ENCODE peak calls at places on chromosomes 2 and 18, in five cellular contexts. One of them, this sample, is unnamed.

GRCh38 chr2:128314026-128314347 is 4.7 kb downstream of the HS6ST1 start:
- DNase-seq in activated effector memory CD4-positive, alpha-beta T cell treated with Interleukin-2 at 50 U/mL for 16 hours: no peak
- DNase-seq in AG04450: no peak
- DNase-seq in T47D: no peak
- DNase-seq in type B pancreatic cell: no peak
- DNase-seq in this sample: no peak

GRCh38 chr2:44549856-44550255 is 188.1 kb downstream of the CAMKMT start:
- DNase-seq in activated effector memory CD4-positive, alpha-beta T cell treated with Interleukin-2 at 50 U/mL for 16 hours: no peak
- DNase-seq in AG04450: no peak
- DNase-seq in T47D: no peak
- DNase-seq in type B pancreatic cell: no peak
- DNase-seq in this sample: no peak

GRCh38 chr18:79510046-79510685 is 114.4 kb downstream of the NFATC1 start:
- DNase-seq in activated effector memory CD4-positive, alpha-beta T cell treated with Interleukin-2 at 50 U/mL for 16 hours: no peak
- DNase-seq in AG04450: no peak
- DNase-seq in T47D: no peak
- DNase-seq in type B pancreatic cell: peak; percentile 49
- DNase-seq in this sample: no peak

GRCh38 chr2:11397046-11397445 is 52.6 kb upstream of the ROCK2 start:
- DNase-seq in activated effector memory CD4-positive, alpha-beta T cell treated with Interleukin-2 at 50 U/mL for 16 hours: no peak
- DNase-seq in AG04450: no peak
- DNase-seq in T47D: no peak
- DNase-seq in type B pancreatic cell: no peak
- DNase-seq in this sample: no peak

GRCh38 chr2:101972621-101973434 is 18.9 kb upstream of the IL1R2 start:
- DNase-seq in activated effector memory CD4-positive, alpha-beta T cell treated with Interleukin-2 at 50 U/mL for 16 hours: no peak
- DNase-seq in AG04450: peak; percentile 33
- DNase-seq in T47D: no peak
- DNase-seq in type B pancreatic cell: no peak
- DNase-seq in this sample: no peak

GRCh38 chr2:235046561-235046960 is 94.7 kb downstream of the SH3BP4 start:
- DNase-seq in activated effector memory CD4-positive, alpha-beta T cell treated with Interleukin-2 at 50 U/mL for 16 hours: no peak
- DNase-seq in AG04450: no peak
- DNase-seq in T47D: no peak
- DNase-seq in type B pancreatic cell: no peak
- DNase-seq in this sample: no peak

GRCh38 chr18:48959551-48959920 is 8.8 kb upstream of the SMAD7 start:
- DNase-seq in activated effector memory CD4-positive, alpha-beta T cell treated with Interleukin-2 at 50 U/mL for 16 hours: no peak
- DNase-seq in AG04450: no peak
- DNase-seq in T47D: no peak
- DNase-seq in type B pancreatic cell: no peak
- DNase-seq in this sample: no peak

GRCh38 chr2:150517951-150518680 is 30.6 kb upstream of the RND3 start:
- DNase-seq in activated effector memory CD4-positive, alpha-beta T cell treated with Interleukin-2 at 50 U/mL for 16 hours: no peak
- DNase-seq in AG04450: no peak
- DNase-seq in T47D: no peak
- DNase-seq in type B pancreatic cell: no peak
- DNase-seq in this sample: no peak

GRCh38 chr2:158667567-158667966 is 127.5 kb upstream of the DAPL1 start:
- DNase-seq in activated effector memory CD4-positive, alpha-beta T cell treated with Interleukin-2 at 50 U/mL for 16 hours: no peak
- DNase-seq in AG04450: peak; percentile 42
- DNase-seq in T47D: no peak
- DNase-seq in type B pancreatic cell: no peak
- DNase-seq in this sample: no peak

GRCh38 chr2:85243101-85244072 is 84.4 kb downstream of the TGOLN2 start:
- DNase-seq in activated effector memory CD4-positive, alpha-beta T cell treated with Interleukin-2 at 50 U/mL for 16 hours: no peak
- DNase-seq in AG04450: no peak
- DNase-seq in T47D: no peak
- DNase-seq in type B pancreatic cell: no peak
- DNase-seq in this sample: no peak

GRCh38 chr2:240204431-240205276 is 64.2 kb upstream of the OTOS start:
- DNase-seq in activated effector memory CD4-positive, alpha-beta T cell treated with Interleukin-2 at 50 U/mL for 16 hours: no peak
- DNase-seq in AG04450: no peak
- DNase-seq in T47D: no peak
- DNase-seq in type B pancreatic cell: no peak
- DNase-seq in this sample: no peak

GRCh38 chr18:73594749-73595148 is 552.9 kb downstream of the FBXO15 start:
- DNase-seq in activated effector memory CD4-positive, alpha-beta T cell treated with Interleukin-2 at 50 U/mL for 16 hours: no peak
- DNase-seq in AG04450: no peak
- DNase-seq in T47D: no peak
- DNase-seq in type B pancreatic cell: no peak
- DNase-seq in this sample: no peak

GRCh38 chr2:191441761-191442160 is 196.6 kb downstream of the MYO1B start:
- DNase-seq in activated effector memory CD4-positive, alpha-beta T cell treated with Interleukin-2 at 50 U/mL for 16 hours: no peak
- DNase-seq in AG04450: no peak
- DNase-seq in T47D: no peak
- DNase-seq in type B pancreatic cell: no peak
- DNase-seq in this sample: no peak

GRCh38 chr18:1015777-1016176 is 111.1 kb downstream of the ADCYAP1 start:
- DNase-seq in activated effector memory CD4-positive, alpha-beta T cell treated with Interleukin-2 at 50 U/mL for 16 hours: no peak
- DNase-seq in AG04450: no peak
- DNase-seq in T47D: no peak
- DNase-seq in type B pancreatic cell: no peak
- DNase-seq in this sample: no peak

GRCh38 chr18:27860701-27861107 is 316.2 kb downstream of the CDH2 start:
- DNase-seq in activated effector memory CD4-positive, alpha-beta T cell treated with Interleukin-2 at 50 U/mL for 16 hours: no peak
- DNase-seq in AG04450: no peak
- DNase-seq in T47D: no peak
- DNase-seq in type B pancreatic cell: no peak
- DNase-seq in this sample: no peak

GRCh38 chr18:24659837-24660720 is 199.6 kb downstream of the HRH4 start:
- DNase-seq in activated effector memory CD4-positive, alpha-beta T cell treated with Interleukin-2 at 50 U/mL for 16 hours: peak; percentile 30
- DNase-seq in AG04450: no peak
- DNase-seq in T47D: no peak
- DNase-seq in type B pancreatic cell: no peak
- DNase-seq in this sample: peak; percentile 19

GRCh38 chr2:8457092-8457481 is 224.8 kb upstream of the ID2 start:
- DNase-seq in activated effector memory CD4-positive, alpha-beta T cell treated with Interleukin-2 at 50 U/mL for 16 hours: peak; percentile 35
- DNase-seq in AG04450: no peak
- DNase-seq in T47D: no peak
- DNase-seq in type B pancreatic cell: no peak
- DNase-seq in this sample: no peak

GRCh38 chr2:68428132-68428531 is 39.0 kb downstream of the FBXO48 start:
- DNase-seq in activated effector memory CD4-positive, alpha-beta T cell treated with Interleukin-2 at 50 U/mL for 16 hours: no peak
- DNase-seq in AG04450: no peak
- DNase-seq in T47D: no peak
- DNase-seq in type B pancreatic cell: no peak
- DNase-seq in this sample: no peak

GRCh38 chr2:238459081-238459629 is 32.4 kb downstream of the ASB1 start:
- DNase-seq in activated effector memory CD4-positive, alpha-beta T cell treated with Interleukin-2 at 50 U/mL for 16 hours: no peak
- DNase-seq in AG04450: no peak
- DNase-seq in T47D: no peak
- DNase-seq in type B pancreatic cell: no peak
- DNase-seq in this sample: no peak

GRCh38 chr2:106516436-106516835 is 29.3 kb downstream of the CD8B2 start:
- DNase-seq in activated effector memory CD4-positive, alpha-beta T cell treated with Interleukin-2 at 50 U/mL for 16 hours: no peak
- DNase-seq in AG04450: no peak
- DNase-seq in T47D: no peak
- DNase-seq in type B pancreatic cell: no peak
- DNase-seq in this sample: no peak

GRCh38 chr2:33146112-33146511 is 199.4 kb downstream of the LTBP1 start:
- DNase-seq in activated effector memory CD4-positive, alpha-beta T cell treated with Interleukin-2 at 50 U/mL for 16 hours: no peak
- DNase-seq in AG04450: no peak
- DNase-seq in T47D: no peak
- DNase-seq in type B pancreatic cell: no peak
- DNase-seq in this sample: no peak

GRCh38 chr2:175036582-175037018 is 31.4 kb upstream of the CHN1 start:
- DNase-seq in activated effector memory CD4-positive, alpha-beta T cell treated with Interleukin-2 at 50 U/mL for 16 hours: no peak
- DNase-seq in AG04450: no peak
- DNase-seq in T47D: no peak
- DNase-seq in type B pancreatic cell: no peak
- DNase-seq in this sample: no peak

GRCh38 chr2:78132391-78133370 is 610.5 kb upstream of the LRRTM4 start:
- DNase-seq in activated effector memory CD4-positive, alpha-beta T cell treated with Interleukin-2 at 50 U/mL for 16 hours: no peak
- DNase-seq in AG04450: no peak
- DNase-seq in T47D: no peak
- DNase-seq in type B pancreatic cell: no peak
- DNase-seq in this sample: no peak

GRCh38 chr2:111638274-111638877 is 245.6 kb downstream of the ANAPC1 start:
- DNase-seq in activated effector memory CD4-positive, alpha-beta T cell treated with Interleukin-2 at 50 U/mL for 16 hours: no peak
- DNase-seq in AG04450: no peak
- DNase-seq in T47D: no peak
- DNase-seq in type B pancreatic cell: no peak
- DNase-seq in this sample: no peak

GRCh38 chr18:49017813-49018552 is 67.2 kb upstream of the SMAD7 start:
- DNase-seq in activated effector memory CD4-positive, alpha-beta T cell treated with Interleukin-2 at 50 U/mL for 16 hours: no peak
- DNase-seq in AG04450: no peak
- DNase-seq in T47D: no peak
- DNase-seq in type B pancreatic cell: peak; percentile 62
- DNase-seq in this sample: no peak

GRCh38 chr2:217642944-217643343 is 359.9 kb downstream of the TNS1 start:
- DNase-seq in activated effector memory CD4-positive, alpha-beta T cell treated with Interleukin-2 at 50 U/mL for 16 hours: no peak
- DNase-seq in AG04450: no peak
- DNase-seq in T47D: no peak
- DNase-seq in type B pancreatic cell: no peak
- DNase-seq in this sample: no peak

GRCh38 chr2:218897394-218898108 is 16.9 kb downstream of the WNT10A start:
- DNase-seq in activated effector memory CD4-positive, alpha-beta T cell treated with Interleukin-2 at 50 U/mL for 16 hours: no peak
- DNase-seq in AG04450: no peak
- DNase-seq in T47D: no peak
- DNase-seq in type B pancreatic cell: no peak
- DNase-seq in this sample: no peak

GRCh38 chr2:138021154-138021553 is 56.9 kb downstream of the HNMT start:
- DNase-seq in activated effector memory CD4-positive, alpha-beta T cell treated with Interleukin-2 at 50 U/mL for 16 hours: no peak
- DNase-seq in AG04450: no peak
- DNase-seq in T47D: no peak
- DNase-seq in type B pancreatic cell: no peak
- DNase-seq in this sample: no peak

GRCh38 chr2:230696670-230697069 is 16.0 kb upstream of the CAB39 start:
- DNase-seq in activated effector memory CD4-positive, alpha-beta T cell treated with Interleukin-2 at 50 U/mL for 16 hours: no peak
- DNase-seq in AG04450: no peak
- DNase-seq in T47D: no peak
- DNase-seq in type B pancreatic cell: no peak
- DNase-seq in this sample: no peak

GRCh38 chr2:70959271-70959761 is 19.1 kb upstream of the ANKRD53 start:
- DNase-seq in activated effector memory CD4-positive, alpha-beta T cell treated with Interleukin-2 at 50 U/mL for 16 hours: no peak
- DNase-seq in AG04450: no peak
- DNase-seq in T47D: no peak
- DNase-seq in type B pancreatic cell: peak; percentile 58
- DNase-seq in this sample: peak; percentile 3

GRCh38 chr2:453132-453531 is 165.2 kb upstream of the ALKAL2 start:
- DNase-seq in activated effector memory CD4-positive, alpha-beta T cell treated with Interleukin-2 at 50 U/mL for 16 hours: no peak
- DNase-seq in AG04450: no peak
- DNase-seq in T47D: no peak
- DNase-seq in type B pancreatic cell: no peak
- DNase-seq in this sample: no peak

GRCh38 chr2:165898381-165898780 is 55.2 kb downstream of the TTC21B start:
- DNase-seq in activated effector memory CD4-positive, alpha-beta T cell treated with Interleukin-2 at 50 U/mL for 16 hours: no peak
- DNase-seq in AG04450: no peak
- DNase-seq in T47D: no peak
- DNase-seq in type B pancreatic cell: no peak
- DNase-seq in this sample: no peak

GRCh38 chr2:219073413-219074129 is 12.8 kb upstream of the IHH start:
- DNase-seq in activated effector memory CD4-positive, alpha-beta T cell treated with Interleukin-2 at 50 U/mL for 16 hours: no peak
- DNase-seq in AG04450: peak; percentile 27
- DNase-seq in T47D: no peak
- DNase-seq in type B pancreatic cell: no peak
- DNase-seq in this sample: no peak

GRCh38 chr2:246489-247145 is 17.2 kb downstream of the SH3YL1 start:
- DNase-seq in activated effector memory CD4-positive, alpha-beta T cell treated with Interleukin-2 at 50 U/mL for 16 hours: no peak
- DNase-seq in AG04450: peak; percentile 47
- DNase-seq in T47D: no peak
- DNase-seq in type B pancreatic cell: no peak
- DNase-seq in this sample: no peak

GRCh38 chr2:28363676-28364075 is 29.0 kb upstream of the FOSL2 start:
- DNase-seq in activated effector memory CD4-positive, alpha-beta T cell treated with Interleukin-2 at 50 U/mL for 16 hours: no peak
- DNase-seq in AG04450: no peak
- DNase-seq in T47D: no peak
- DNase-seq in type B pancreatic cell: no peak
- DNase-seq in this sample: no peak

GRCh38 chr2:216161967-216162366 is 52.8 kb downstream of the XRCC5 start:
- DNase-seq in activated effector memory CD4-positive, alpha-beta T cell treated with Interleukin-2 at 50 U/mL for 16 hours: no peak
- DNase-seq in AG04450: no peak
- DNase-seq in T47D: no peak
- DNase-seq in type B pancreatic cell: no peak
- DNase-seq in this sample: no peak

GRCh38 chr2:241199286-241199685 is 10.8 kb downstream of the ANO7 start:
- DNase-seq in activated effector memory CD4-positive, alpha-beta T cell treated with Interleukin-2 at 50 U/mL for 16 hours: no peak
- DNase-seq in AG04450: no peak
- DNase-seq in T47D: no peak
- DNase-seq in type B pancreatic cell: no peak
- DNase-seq in this sample: no peak

GRCh38 chr2:109162999-109163398 is 34.0 kb downstream of the SH3RF3 start:
- DNase-seq in activated effector memory CD4-positive, alpha-beta T cell treated with Interleukin-2 at 50 U/mL for 16 hours: no peak
- DNase-seq in AG04450: no peak
- DNase-seq in T47D: no peak
- DNase-seq in type B pancreatic cell: no peak
- DNase-seq in this sample: no peak